ENCODE peak calls at places on chromosomes 1 and 21, in six cellular contexts. T is hypothalamus; D is NCI-H2029 treated with DMSO at 0.1 percent for 48 hours; W is IMR-90; M is stimulated activated CD4-positive, alpha-beta T cell treated with anti-CD3 and anti-CD28 coated beads, TNF-alpha, amount 100 ng/mL, for 24 hours; N is caudate nucleus. L is an unnamed sample.

GRCh38 chr1:183278736-183279591 is 92.9 kb downstream of the LAMC2 start:
- DNase-seq in W (peak; percentile 68), D (no peak), M (no peak), T (no peak), N (no peak), L (no peak)

GRCh38 chr21:31360717-31361116 is 16.7 kb upstream of the TIAM1 start:
- DNase-seq in T (no peak), W (no peak), M (no peak), D (no peak), N (no peak), L (no peak)

GRCh38 chr1:55443175-55443933 is 228.2 kb upstream of the USP24 start:
- DNase-seq in D (peak; percentile 10), T (no peak), M (no peak), W (peak; percentile 100), N (no peak), L (no peak)

GRCh38 chr1:20197329-20197791 is 11.0 kb upstream of the PLA2G2C start:
- DNase-seq in W (no peak), D (no peak), M (no peak), N (no peak), T (no peak), L (no peak)

GRCh38 chr1:90246069-90246468 is 251.2 kb downstream of the ZNF326 start:
- DNase-seq in T (no peak), D (no peak), M (no peak), W (no peak), N (no peak), L (no peak)

GRCh38 chr1:161676958-161677689 is 14.2 kb downstream of the FCGR2B start:
- DNase-seq in M (no peak), N (no peak), D (no peak), T (no peak), W (no peak), L (no peak)

GRCh38 chr1:156692958-156693857 is 12.2 kb downstream of the CRABP2 start:
- DNase-seq in W (no peak), M (no peak), T (no peak), D (no peak), N (no peak), L (no peak)

GRCh38 chr1:22111620-22112019 is 31.3 kb downstream of the WNT4 start:
- DNase-seq in N (no peak), T (no peak), W (peak; percentile 72), D (no peak), M (no peak), L (no peak)